ENCODE peak calls at places on chromosome 18, in seven cellular contexts. S is activated T-cell treated with anti-CD3 and anti-CD28 coated beads for 24 hours; Z is effector CD8-positive, alpha-beta T cell; A is Caki2; C is OCI-LY7; W is mucosa of gallbladder; L is NCI-H526. U is an unnamed sample.
A peak's percentile ranks its signal among the peaks of the same experiment; 100 is the strongest.

GRCh38 chr18:3447895-3448844 is 1.8 kb upstream of the TGIF1 start:
- DNase-seq in S (peak; percentile 77), Z (peak; percentile 61), A (peak; percentile 100), C (peak; percentile 88), W (peak; percentile 96), L (peak; percentile 95), U (peak; percentile 88)

GRCh38 chr18:26474542-26474941 is 73.8 kb downstream of the KCTD1 start:
- DNase-seq in S (no peak), Z (no peak), A (no peak), C (no peak), W (no peak), L (no peak), U (no peak)

GRCh38 chr18:28961669-28962228 is 784.8 kb upstream of the CDH2 start:
- DNase-seq in S (no peak), Z (no peak), A (peak; percentile 23), C (peak; percentile 33), W (no peak), L (peak; percentile 52), U (peak; percentile 6)

GRCh38 chr18:59264136-59264571 is 9.1 kb downstream of the RAX start:
- DNase-seq in S (no peak), Z (no peak), A (no peak), C (no peak), W (no peak), L (no peak), U (no peak)

GRCh38 chr18:35267809-35268208 is 22.2 kb downstream of the ZSCAN30 start:
- DNase-seq in S (no peak), Z (no peak), A (no peak), C (no peak), W (peak; percentile 13), L (no peak), U (no peak)

GRCh38 chr18:13260114-13260926 is 41.8 kb downstream of the LDLRAD4 start:
- DNase-seq in S (no peak), Z (no peak), A (no peak), C (no peak), W (no peak), L (no peak), U (no peak)

GRCh38 chr18:45449761-45450227 is 165.5 kb upstream of the SLC14A2 start:
- DNase-seq in S (no peak), Z (no peak), A (no peak), C (no peak), W (peak; percentile 18), L (no peak), U (no peak)

GRCh38 chr18:6745504-6746031 is 16.1 kb downstream of the ARHGAP28 start:
- DNase-seq in S (no peak), Z (no peak), A (no peak), C (no peak), W (no peak), L (no peak), U (no peak)

GRCh38 chr18:46623541-46623940 is 33.5 kb downstream of the LOXHD1 start:
- DNase-seq in S (peak; percentile 5), Z (no peak), A (no peak), C (no peak), W (peak; percentile 12), L (no peak), U (no peak)

GRCh38 chr18:12750076-12750707 is 47.4 kb downstream of the PSMG2 start:
- DNase-seq in S (no peak), Z (no peak), A (no peak), C (peak; percentile 95), W (no peak), L (no peak), U (no peak)

GRCh38 chr18:6857305-6857704 is 127.8 kb downstream of the ARHGAP28 start:
- DNase-seq in S (no peak), Z (no peak), A (no peak), C (no peak), W (no peak), L (no peak), U (no peak)

GRCh38 chr18:51092097-51092496 is 62.1 kb downstream of the SMAD4 start:
- DNase-seq in S (no peak), Z (no peak), A (no peak), C (no peak), W (no peak), L (no peak), U (no peak)

GRCh38 chr18:77044866-77045664 is 87.5 kb downstream of the MBP start:
- DNase-seq in S (no peak), Z (no peak), A (no peak), C (peak; percentile 78), W (no peak), L (peak; percentile 33), U (no peak)

GRCh38 chr18:7754258-7754657 is 187.1 kb downstream of the PTPRM start:
- DNase-seq in S (no peak), Z (no peak), A (no peak), C (no peak), W (no peak), L (no peak), U (peak; percentile 2)

GRCh38 chr18:3411327-3411726 is 38.6 kb upstream of the TGIF1 start:
- DNase-seq in S (no peak), Z (no peak), A (no peak), C (no peak), W (no peak), L (no peak), U (no peak)

GRCh38 chr18:6994053-6994452 is 123.5 kb downstream of the LAMA1 start:
- DNase-seq in S (no peak), Z (no peak), A (no peak), C (no peak), W (no peak), L (no peak), U (no peak)

GRCh38 chr18:74197705-74198341 is 49.5 kb downstream of the TIMM21 start:
- DNase-seq in S (no peak), Z (no peak), A (no peak), C (peak; percentile 21), W (peak; percentile 60), L (peak; percentile 87), U (no peak)

GRCh38 chr18:49639643-49640361 is 77.9 kb downstream of the LIPG start:
- DNase-seq in S (no peak), Z (no peak), A (no peak), C (no peak), W (peak; percentile 44), L (no peak), U (no peak)

GRCh38 chr18:22473366-22473765 is 55.7 kb upstream of the CTAGE1 start:
- DNase-seq in S (no peak), Z (no peak), A (no peak), C (no peak), W (no peak), L (no peak), U (no peak)

GRCh38 chr18:1663879-1664705 is 759.4 kb downstream of the ADCYAP1 start:
- DNase-seq in S (no peak), Z (no peak), A (peak; percentile 25), C (peak; percentile 40), W (peak; percentile 28), L (peak; percentile 15), U (no peak)

GRCh38 chr18:11009869-11010268 is 139.5 kb downstream of the PIEZO2 start:
- DNase-seq in S (no peak), Z (no peak), A (no peak), C (no peak), W (no peak), L (no peak), U (no peak)

GRCh38 chr18:56291229-56291796 is 347.1 kb downstream of the TXNL1 start:
- DNase-seq in S (no peak), Z (no peak), A (no peak), C (no peak), W (no peak), L (no peak), U (no peak)

GRCh38 chr18:4017479-4017878 is 437.6 kb downstream of the DLGAP1 start:
- DNase-seq in S (no peak), Z (no peak), A (no peak), C (peak; percentile 69), W (peak; percentile 27), L (peak; percentile 67), U (peak; percentile 16)

GRCh38 chr18:6396276-6396675 is 18.4 kb downstream of the L3MBTL4 start:
- DNase-seq in S (no peak), Z (no peak), A (no peak), C (no peak), W (no peak), L (no peak), U (no peak)

GRCh38 chr18:48983793-48984437 is 33.1 kb upstream of the SMAD7 start:
- DNase-seq in S (no peak), Z (no peak), A (peak; percentile 52), C (peak; percentile 61), W (peak; percentile 32), L (no peak), U (peak; percentile 83)

U was measured in NCI-H1436.